ENCODE peak calls at places on chromosomes 4 and X, in seven cellular contexts. S, B, O, C, Y, A and P are unnamed samples.

GRCh38 chr4:64479338-64479737 is 70.1 kb upstream of the TECRL start:
- DNase-seq in S (no peak), B (no peak), O (no peak), C (no peak), Y (no peak), A (no peak), P (no peak)

GRCh38 chr4:145179201-145179860 is 1.1 kb downstream of the OTUD4 start:
- DNase-seq in S (peak; percentile 80), B (peak; percentile 75), O (no peak), C (peak; percentile 40), Y (peak; percentile 70), A (peak; percentile 62), P (no peak)

GRCh38 chr4:2261110-2261852 is 628 bp downstream of the MXD4 start:
- DNase-seq in S (peak; percentile 71), B (no peak), O (peak; percentile 7), C (peak; percentile 68), Y (peak; percentile 54), A (peak; percentile 33), P (peak; percentile 83)

GRCh38 chr4:47531241-47531953 is 46.3 kb downstream of the ATP10D start:
- DNase-seq in S (peak; percentile 82), B (no peak), O (peak; percentile 24), C (no peak), Y (peak; percentile 77), A (peak; percentile 98), P (no peak)

GRCh38 chr4:126604273-126604867 is 1028.4 kb upstream of the INTU start:
- DNase-seq in S (peak; percentile 38), B (no peak), O (no peak), C (peak; percentile 24), Y (peak; percentile 62), A (peak; percentile 38), P (no peak)

GRCh38 chr4:177064724-177065394 is 244.8 kb upstream of the NEIL3 start:
- DNase-seq in S (peak; percentile 5), B (no peak), O (no peak), C (no peak), Y (no peak), A (no peak), P (no peak)

GRCh38 chr4:20422398-20422797 is 170.7 kb downstream of the SLIT2 start:
- DNase-seq in S (peak; percentile 66), B (no peak), O (no peak), C (peak; percentile 57), Y (peak; percentile 73), A (peak; percentile 42), P (no peak)

GRCh38 chr4:55736605-55737183 is 82.9 kb upstream of the EXOC1L start:
- DNase-seq in S (peak; percentile 19), B (no peak), O (no peak), C (no peak), Y (peak; percentile 19), A (peak; percentile 3), P (no peak)

GRCh38 chr4:184437988-184438774 is 36.2 kb downstream of the IRF2 start:
- DNase-seq in S (peak; percentile 29), B (no peak), O (no peak), C (no peak), Y (no peak), A (no peak), P (no peak)

GRCh38 chr4:148375581-148375980 is 66.6 kb downstream of the NR3C2 start:
- DNase-seq in S (no peak), B (no peak), O (no peak), C (no peak), Y (no peak), A (no peak), P (no peak)

GRCh38 chrX:38117485-38117884 is 103.2 kb downstream of the SRPX start:
- DNase-seq in S (no peak), B (no peak), O (no peak), C (peak; percentile 37), Y (peak; percentile 52), A (peak; percentile 80), P (no peak)

GRCh38 chrX:25022499-25023325 is 6.9 kb upstream of the ARX start:
- DNase-seq in S (no peak), B (no peak), O (no peak), C (peak; percentile 17), Y (no peak), A (no peak), P (no peak)

GRCh38 chrX:25018682-25019081 is 2.9 kb upstream of the ARX start:
- DNase-seq in S (no peak), B (no peak), O (no peak), C (no peak), Y (no peak), A (no peak), P (no peak)

GRCh38 chrX:25019707-25020390 is 4.1 kb upstream of the ARX start:
- DNase-seq in S (no peak), B (no peak), O (no peak), C (no peak), Y (no peak), A (no peak), P (no peak)

GRCh38 chrX:25020391-25021131 is 4.8 kb upstream of the ARX start:
- DNase-seq in S (peak; percentile 42), B (no peak), O (no peak), C (peak; percentile 60), Y (no peak), A (no peak), P (no peak)

DNA sequence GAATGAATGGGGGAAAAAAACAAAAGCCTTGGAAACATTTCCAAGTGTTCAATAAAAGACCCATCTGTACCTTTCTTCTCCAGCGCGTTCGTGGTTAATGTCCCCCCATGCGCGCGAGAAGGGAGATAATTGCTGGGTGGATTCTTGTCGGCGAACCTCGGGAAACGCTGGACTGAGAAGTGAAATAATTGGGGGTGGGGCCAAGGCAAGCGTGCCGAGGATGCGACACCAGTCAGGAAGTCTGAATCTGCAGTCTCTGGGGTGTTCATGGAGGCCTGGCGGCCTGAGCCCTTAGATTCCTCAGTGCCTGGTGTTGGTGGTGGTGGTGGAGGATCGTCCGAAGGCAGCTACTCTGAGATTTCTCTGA is 5.3 kb upstream of the ARX start:
- DNase-seq in S (peak; percentile 9), B (no peak), O (no peak), C (no peak), Y (no peak), A (no peak), P (no peak)
- TF ChIP-seq CTCF in S (no peak), B (no peak), O (no peak), C (peak; percentile 7), Y (no peak), A (no peak), P (peak; percentile 38)

DNA sequence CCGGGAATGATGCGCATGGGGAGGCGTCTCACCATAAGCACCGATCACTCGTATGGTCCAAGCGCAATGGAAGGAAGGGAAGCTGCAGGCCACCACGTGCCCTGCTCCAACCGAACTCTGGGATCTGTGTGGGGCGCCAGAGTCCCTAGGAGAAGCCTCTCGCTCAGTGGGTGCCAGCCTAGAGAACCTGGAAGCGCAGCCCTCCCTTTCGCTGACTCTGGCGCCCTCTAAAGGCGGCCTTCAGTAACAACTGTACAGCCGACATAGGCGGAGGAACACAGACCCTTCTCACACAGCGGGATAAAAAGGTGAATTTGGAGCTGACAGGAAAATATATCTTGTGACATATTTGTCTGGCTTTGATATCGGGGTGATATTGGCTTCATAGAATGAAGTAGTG is 76.0 kb downstream of the INTS6L start:
- DNase-seq in S (peak; percentile 68), B (no peak), O (no peak), C (peak; percentile 26), Y (peak; percentile 29), A (peak; percentile 1), P (no peak)
- TF ChIP-seq CTCF in S (peak; percentile 64), B (peak; percentile 70), O (peak; percentile 27), C (peak; percentile 22), Y (peak; percentile 46), A (peak; percentile 65), P (peak; percentile 73)

GRCh38 chr4:6676722-6677558 is 16.7 kb upstream of the S100P start:
- DNase-seq in S (no peak), B (no peak), O (no peak), C (no peak), Y (no peak), A (no peak), P (no peak)

GRCh38 chr4:6672131-6672530 is 21.5 kb upstream of the S100P start:
- DNase-seq in S (no peak), B (no peak), O (no peak), C (no peak), Y (no peak), A (no peak), P (no peak)

GRCh38 chr4:6674500-6675149 is 19.1 kb upstream of the S100P start:
- DNase-seq in S (peak; percentile 82), B (no peak), O (no peak), C (no peak), Y (peak; percentile 34), A (peak; percentile 34), P (no peak)

GRCh38 chr4:6671648-6672047 is 22.0 kb upstream of the S100P start:
- DNase-seq in S (no peak), B (no peak), O (no peak), C (no peak), Y (no peak), A (no peak), P (no peak)

DNA sequence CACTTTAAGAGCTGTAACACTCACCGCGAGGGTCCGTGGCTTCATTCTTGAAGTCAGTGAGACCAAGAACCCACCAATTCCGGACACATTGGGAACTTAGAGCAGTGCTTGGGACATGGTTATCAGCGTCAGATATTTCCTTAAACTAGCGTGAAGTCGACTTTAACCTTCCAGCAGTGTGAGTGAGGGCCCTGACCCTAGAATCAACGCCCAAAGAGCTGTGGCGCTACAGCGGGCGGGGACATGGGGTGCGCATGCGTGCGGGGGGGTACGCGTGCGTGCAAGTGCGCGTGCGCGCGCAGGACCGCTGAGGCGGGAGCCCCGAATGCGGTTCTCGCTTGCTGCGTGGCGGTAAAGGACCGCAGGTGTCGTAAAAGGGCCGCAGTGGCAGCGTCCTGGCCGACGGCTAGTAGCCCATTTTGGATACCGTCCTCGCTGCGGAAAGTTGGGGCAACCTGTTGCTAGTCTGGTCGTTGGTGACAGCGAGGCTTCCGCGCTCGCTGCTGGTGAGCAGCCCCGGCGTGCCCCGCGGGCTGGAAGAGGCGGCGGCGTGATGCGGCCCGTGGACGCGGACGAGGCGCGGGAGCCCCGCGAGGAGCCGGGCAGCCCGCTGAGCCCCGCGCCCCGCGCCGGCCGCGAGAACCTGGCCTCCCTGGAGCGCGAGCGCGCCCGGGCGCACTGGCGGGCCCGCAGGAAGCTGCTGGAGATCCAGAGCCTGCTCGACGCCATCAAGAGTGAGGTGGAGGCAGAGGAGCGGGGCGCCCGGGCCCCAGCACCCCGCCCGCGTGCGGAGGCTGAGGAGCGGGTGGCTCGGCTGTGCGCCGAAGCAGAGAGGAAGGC is 19.8 kb upstream of the S100P start:
- DNase-seq in S (peak; percentile 100), B (peak; percentile 96), O (peak; percentile 84), C (peak; percentile 94), Y (peak; percentile 97), A (peak; percentile 98), P (peak; percentile 97)
- TF ChIP-seq CTCF in S (no peak), B (no peak), O (no peak), C (no peak), Y (no peak), A (no peak), P (no peak)

DNA sequence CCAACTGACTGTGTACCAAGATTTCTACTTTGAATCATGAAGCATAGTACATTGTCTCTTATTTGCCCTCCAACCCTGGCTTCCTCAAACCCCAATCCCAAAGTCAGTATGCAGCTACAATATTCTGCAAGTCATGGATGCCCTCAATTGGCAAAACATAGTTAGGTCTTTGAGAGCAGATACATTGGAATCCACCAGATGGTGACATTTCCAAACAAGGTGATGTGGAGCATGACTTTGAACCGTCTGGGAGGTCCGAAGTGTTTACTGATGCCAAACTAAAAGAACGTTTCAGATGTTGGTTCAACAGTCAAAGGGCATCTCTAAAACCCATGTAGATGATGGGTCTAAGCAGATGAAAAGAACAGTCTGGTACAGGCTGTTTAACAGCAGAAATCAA is 43.7 kb upstream of the FRMD7 start:
- DNase-seq in S (peak; percentile 5), B (no peak), O (no peak), C (no peak), Y (peak; percentile 5), A (no peak), P (no peak)
- TF ChIP-seq CTCF in S (no peak), B (no peak), O (no peak), C (no peak), Y (no peak), A (no peak), P (peak; percentile 36)

GRCh38 chrX:78708171-78708570 is 39.3 kb upstream of the LPAR4 start:
- DNase-seq in S (peak; percentile 73), B (no peak), O (no peak), C (peak; percentile 13), Y (peak; percentile 61), A (peak; percentile 38), P (no peak)
- TF ChIP-seq CTCF in S (peak; percentile 48), B (peak; percentile 57), O (no peak), C (no peak), Y (peak; percentile 58), A (peak; percentile 54), P (peak; percentile 81)